ENCODE peak calls at places on chromosomes 5 and 9, in four cellular contexts. One of them, this sample, is unnamed.

GRCh38 chr5:89246252-89246651 is 363.3 kb upstream of the MEF2C start:
- DNase-seq in colonic mucosa: no peak
- DNase-seq in tibial artery: no peak
- DNase-seq in stomach: no peak
- DNase-seq in this sample: no peak

GRCh38 chr9:130039504-130040147 is 3.4 kb downstream of the FNBP1 start:
- DNase-seq in tibial artery: no peak
- DNase-seq in stomach: no peak
- DNase-seq in colonic mucosa: no peak
- DNase-seq in this sample: no peak

GRCh38 chr5:82165740-82166530 is 112.2 kb downstream of the RPS23 start:
- DNase-seq in colonic mucosa: peak; percentile 49
- DNase-seq in stomach: peak; percentile 65
- DNase-seq in tibial artery: peak; percentile 82
- DNase-seq in this sample: peak; percentile 60

GRCh38 chr9:37104183-37104889 is 16.0 kb upstream of the ZCCHC7 start:
- DNase-seq in colonic mucosa: no peak
- DNase-seq in tibial artery: no peak
- DNase-seq in stomach: no peak
- DNase-seq in this sample: no peak

GRCh38 chr5:64977779-64978178 is 209.0 kb downstream of the CWC27 start:
- DNase-seq in colonic mucosa: no peak
- DNase-seq in tibial artery: no peak
- DNase-seq in stomach: no peak
- DNase-seq in this sample: no peak

GRCh38 chr9:79581388-79581787 is 9.6 kb downstream of the TLE4 start:
- DNase-seq in tibial artery: no peak
- DNase-seq in colonic mucosa: peak; percentile 42
- DNase-seq in stomach: peak; percentile 33
- DNase-seq in this sample: no peak

GRCh38 chr5:172529896-172530295 is 75.6 kb upstream of the SH3PXD2B start:
- DNase-seq in stomach: no peak
- DNase-seq in colonic mucosa: peak; percentile 13
- DNase-seq in tibial artery: no peak
- DNase-seq in this sample: no peak

GRCh38 chr9:79617395-79617794 is 45.6 kb downstream of the TLE4 start:
- DNase-seq in stomach: peak; percentile 33
- DNase-seq in colonic mucosa: peak; percentile 38
- DNase-seq in tibial artery: peak; percentile 31
- DNase-seq in this sample: no peak

GRCh38 chr9:129182625-129183494 is 4.8 kb upstream of the IER5L start:
- DNase-seq in stomach: no peak
- DNase-seq in colonic mucosa: peak; percentile 71
- DNase-seq in tibial artery: no peak
- DNase-seq in this sample: no peak

GRCh38 chr9:70085241-70085640 is 41.6 kb downstream of the MAMDC2 start:
- DNase-seq in stomach: no peak
- DNase-seq in tibial artery: no peak
- DNase-seq in colonic mucosa: no peak
- DNase-seq in this sample: no peak

GRCh38 chr9:107739601-107740082 is 250.1 kb upstream of the KLF4 start:
- DNase-seq in stomach: peak; percentile 71
- DNase-seq in colonic mucosa: peak; percentile 46
- DNase-seq in tibial artery: peak; percentile 71
- DNase-seq in this sample: no peak

GRCh38 chr5:63959177-63959982 is 2.9 kb downstream of the HTR1A start:
- DNase-seq in tibial artery: no peak
- DNase-seq in stomach: no peak
- DNase-seq in colonic mucosa: no peak
- DNase-seq in this sample: peak; percentile 75
- H3K27ac ChIP-seq in tibial artery: no peak overlapping the region
- H3K27ac ChIP-seq in stomach: no peak overlapping the region
- H3K27ac ChIP-seq in colonic mucosa: no peak overlapping the region
- H3K27ac ChIP-seq in this sample: no peak overlapping the region

GRCh38 chr5:110973510-110973909 is 98.0 kb upstream of the TSLP start:
- DNase-seq in tibial artery: no peak
- DNase-seq in stomach: no peak
- DNase-seq in colonic mucosa: no peak
- DNase-seq in this sample: no peak
- TF ChIP-seq CTCF in tibial artery: no peak
- TF ChIP-seq CTCF in stomach: no peak
- TF ChIP-seq CTCF in colonic mucosa: no peak
- TF ChIP-seq CTCF in this sample: no peak

DNA sequence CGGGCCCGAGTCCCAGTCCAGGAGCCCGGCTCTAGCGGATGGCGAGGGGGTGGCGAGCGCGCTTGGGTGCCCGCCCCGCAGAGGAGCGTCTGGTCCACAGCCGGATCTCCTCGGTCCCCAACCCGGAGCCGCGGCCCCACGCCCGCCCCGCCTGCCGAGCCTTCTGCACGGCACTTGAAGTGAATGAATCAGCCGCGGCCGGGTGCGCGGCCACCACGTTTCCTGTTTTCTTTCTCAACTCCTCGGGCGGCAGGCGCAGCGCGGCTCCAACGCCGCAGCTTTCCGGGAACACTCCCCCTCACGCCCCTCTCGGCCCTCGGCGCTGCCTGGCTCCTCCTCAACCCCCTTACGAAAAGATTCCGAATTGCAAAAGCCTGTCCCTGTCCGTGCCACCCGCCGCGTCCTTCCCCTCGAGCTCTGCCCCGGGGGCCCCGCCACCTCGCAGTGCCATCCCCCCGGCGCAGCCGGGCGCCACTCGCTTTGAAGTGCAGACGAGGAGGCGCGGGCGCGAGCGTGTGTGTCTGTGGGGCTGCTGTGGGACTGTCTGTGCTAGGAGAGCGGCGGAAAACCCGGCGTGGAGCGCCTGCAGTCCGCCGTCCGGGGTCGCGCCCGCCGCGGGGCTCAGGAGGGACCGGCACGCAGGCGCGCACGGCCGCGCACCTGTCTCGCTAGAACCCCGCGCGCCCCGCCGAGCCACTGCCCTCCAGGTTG is 456.6 kb downstream of the RAB3C start:
- DNase-seq in stomach: peak; percentile 85
- DNase-seq in colonic mucosa: peak; percentile 75
- DNase-seq in tibial artery: peak; percentile 84
- DNase-seq in this sample: peak; percentile 57
- H3K27ac ChIP-seq in stomach: peak overlapping the region; percentile 84
- H3K27ac ChIP-seq in colonic mucosa: peak overlapping the region; percentile 79
- H3K27ac ChIP-seq in tibial artery: peak overlapping the region; percentile 84
- H3K27ac ChIP-seq in this sample: no peak overlapping the region

GRCh38 chr5:57185301-57185700 is 11.4 kb downstream of the GPBP1 start:
- DNase-seq in stomach: no peak
- DNase-seq in tibial artery: no peak
- DNase-seq in colonic mucosa: no peak
- DNase-seq in this sample: no peak

GRCh38 chr5:57179262-57179960 is 5.6 kb downstream of the GPBP1 start:
- DNase-seq in tibial artery: no peak
- DNase-seq in colonic mucosa: no peak
- DNase-seq in stomach: no peak
- DNase-seq in this sample: no peak

GRCh38 chr5:57186194-57186593 is 12.3 kb downstream of the GPBP1 start:
- DNase-seq in stomach: no peak
- DNase-seq in tibial artery: no peak
- DNase-seq in colonic mucosa: no peak
- DNase-seq in this sample: no peak

GRCh38 chr5:57181151-57181550 is 7.3 kb downstream of the GPBP1 start:
- DNase-seq in colonic mucosa: no peak
- DNase-seq in stomach: no peak
- DNase-seq in tibial artery: no peak
- DNase-seq in this sample: no peak

GRCh38 chr5:57184322-57184721 is 10.5 kb downstream of the GPBP1 start:
- DNase-seq in tibial artery: no peak
- DNase-seq in stomach: no peak
- DNase-seq in colonic mucosa: no peak
- DNase-seq in this sample: no peak
- TF ChIP-seq CTCF in tibial artery: no peak
- TF ChIP-seq CTCF in stomach: no peak
- TF ChIP-seq CTCF in colonic mucosa: no peak
- TF ChIP-seq CTCF in this sample: no peak

DNA sequence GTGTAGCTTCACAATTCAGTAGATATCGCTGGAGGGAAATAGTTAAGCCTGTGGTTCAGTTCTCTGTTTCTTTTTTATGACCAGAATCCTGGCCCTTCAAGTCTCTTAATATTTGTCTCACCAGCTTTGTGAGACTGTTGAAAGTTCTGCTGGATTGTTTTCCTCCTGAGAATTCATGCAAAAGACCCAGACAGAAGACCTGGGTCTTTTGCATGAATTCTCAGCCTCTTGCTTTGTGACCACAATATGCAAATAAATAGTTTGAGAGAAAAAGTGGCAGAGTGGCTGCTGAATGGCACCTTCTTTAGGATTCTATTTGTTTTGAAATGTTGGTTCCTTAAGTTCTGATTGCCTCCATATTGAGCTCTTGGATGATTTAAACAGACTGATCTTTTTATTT is 40.3 kb downstream of the RASA1 start:
- DNase-seq in colonic mucosa: no peak
- DNase-seq in stomach: no peak
- DNase-seq in tibial artery: no peak
- DNase-seq in this sample: no peak
- H3K27ac ChIP-seq in colonic mucosa: no peak overlapping the region
- H3K27ac ChIP-seq in stomach: no peak overlapping the region
- H3K27ac ChIP-seq in tibial artery: no peak overlapping the region
- H3K27ac ChIP-seq in this sample: no peak overlapping the region

This sample was measured in dorsolateral prefrontal cortex.